ENCODE peak calls at places on chromosomes 13 and 19, in five cellular contexts. T, H, U, C and G are unnamed samples.

GRCh38 chr13:67366533-67366932 is 136.4 kb upstream of the PCDH9 start:
- DNase-seq in T (no peak), H (no peak), U (peak), C (no peak), G (no peak)

GRCh38 chr19:15894359-15894758 is 3.5 kb downstream of the CYP4F2 start:
- DNase-seq in T (no peak), H (no peak), U (no peak), C (no peak), G (no peak)

GRCh38 chr19:13132471-13133166 is 14.6 kb downstream of the NACC1 start:
- DNase-seq in T (peak), H (no peak), U (peak), C (no peak), G (no peak)

GRCh38 chr19:57583521-57584416 is at the start of gene ZIK1:
- DNase-seq in T (peak), H (peak), U (peak), C (peak), G (peak)

GRCh38 chr19:45638930-45639729 is at the start of gene EML2:
- DNase-seq in T (peak), H (peak), U (peak), C (peak), G (no peak)

GRCh38 chr13:60514891-60515290 is 117.9 kb downstream of the TDRD3 start:
- DNase-seq in T (no peak), H (no peak), U (no peak), C (no peak), G (no peak)

GRCh38 chr19:3343619-3344502 is 22.5 kb upstream of the NFIC start:
- DNase-seq in T (no peak), H (no peak), U (peak), C (peak), G (no peak)

GRCh38 chr13:79522583-79522982 is 41.6 kb downstream of the NDFIP2 start:
- DNase-seq in T (no peak), H (no peak), U (peak), C (no peak), G (no peak)

GRCh38 chr13:51739403-51740112 is 64.4 kb downstream of the DHRS12 start:
- DNase-seq in T (no peak), H (no peak), U (no peak), C (no peak), G (no peak)

GRCh38 chr19:13597625-13598024 is 91.3 kb upstream of the CACNA1A start:
- DNase-seq in T (no peak), H (peak), U (peak), C (no peak), G (no peak)

GRCh38 chr19:12828494-12828893 is 5.9 kb downstream of the RTBDN start:
- DNase-seq in T (no peak), H (no peak), U (no peak), C (no peak), G (no peak)

GRCh38 chr19:4213116-4213515 is 16.2 kb upstream of the EBI3 start:
- DNase-seq in T (no peak), H (no peak), U (no peak), C (no peak), G (no peak)

GRCh38 chr19:16328824-16329482 is 4.3 kb downstream of the KLF2 start:
- DNase-seq in T (peak), H (no peak), U (peak), C (no peak), G (no peak)

GRCh38 chr13:107271226-107271625 is 703.3 kb upstream of the ARGLU1 start:
- DNase-seq in T (no peak), H (peak), U (peak), C (no peak), G (no peak)

GRCh38 chr13:29771247-29771646 is 79.2 kb downstream of the UBL3 start:
- DNase-seq in T (no peak), H (no peak), U (peak), C (no peak), G (no peak)

GRCh38 chr13:99542788-99543406 is 41.6 kb downstream of the TM9SF2 start:
- DNase-seq in T (no peak), H (no peak), U (no peak), C (no peak), G (no peak)

GRCh38 chr13:28324181-28324789 is 170.6 kb downstream of the FLT1 start:
- DNase-seq in T (peak), H (peak), U (peak), C (no peak), G (peak)

GRCh38 chr13:97329331-97329730 is 104.6 kb upstream of the RAP2A start:
- DNase-seq in T (no peak), H (no peak), U (no peak), C (no peak), G (no peak)

GRCh38 chr19:32631381-32631780 is 43.6 kb downstream of the ANKRD27 start:
- DNase-seq in T (no peak), H (no peak), U (no peak), C (no peak), G (no peak)

GRCh38 chr19:28430214-28430613 is 782.7 kb downstream of the UQCRFS1 start:
- DNase-seq in T (no peak), H (no peak), U (no peak), C (no peak), G (no peak)

GRCh38 chr19:3162418-3163229 is 15.9 kb upstream of the S1PR4 start:
- DNase-seq in T (no peak), H (no peak), U (no peak), C (no peak), G (no peak)

GRCh38 chr13:79533781-79534400 is 52.9 kb downstream of the NDFIP2 start:
- DNase-seq in T (no peak), H (no peak), U (no peak), C (no peak), G (no peak)

GRCh38 chr19:34712606-34713261 is 21.3 kb upstream of the ZNF181 start:
- DNase-seq in T (peak), H (peak), U (peak), C (no peak), G (no peak)

GRCh38 chr13:41970918-41971317 is 10.0 kb upstream of the VWA8 start:
- DNase-seq in T (no peak), H (no peak), U (no peak), C (no peak), G (no peak)

GRCh38 chr19:10390652-10391286 is 10.4 kb upstream of the TYK2 start:
- DNase-seq in T (peak), H (peak), U (peak), C (peak), G (no peak)

GRCh38 chr19:13163609-13164364 is 13.6 kb downstream of the IER2 start:
- DNase-seq in T (no peak), H (peak), U (peak), C (peak), G (peak)

GRCh38 chr19:13932911-13933393 is 5.3 kb downstream of the PODNL1 start:
- DNase-seq in T (no peak), H (no peak), U (no peak), C (no peak), G (no peak)

GRCh38 chr19:3269972-3270667 is 45.7 kb downstream of the CELF5 start:
- DNase-seq in T (no peak), H (no peak), U (no peak), C (no peak), G (no peak)

GRCh38 chr19:51552996-51553725 is 17.9 kb upstream of the ZNF175 start:
- DNase-seq in T (no peak), H (peak), U (peak), C (peak), G (peak)

GRCh38 chr13:76903544-76904162 is 17.4 kb upstream of the KCTD12 start:
- DNase-seq in T (peak), H (peak), U (peak), C (peak), G (no peak)

GRCh38 chr19:39137131-39137530 is 11.5 kb downstream of the PAK4 start:
- DNase-seq in T (no peak), H (no peak), U (no peak), C (no peak), G (no peak)

GRCh38 chr19:5086232-5086631 is 117.3 kb downstream of the KDM4B start:
- DNase-seq in T (no peak), H (no peak), U (no peak), C (no peak), G (no peak)

GRCh38 chr19:51699170-51699569 is 6.0 kb downstream of the SPACA6 start:
- DNase-seq in T (no peak), H (no peak), U (no peak), C (peak), G (no peak)

GRCh38 chr19:10643968-10644290 is 10.2 kb upstream of the ILF3 start:
- DNase-seq in T (no peak), H (no peak), U (peak), C (no peak), G (no peak)

GRCh38 chr13:25776722-25777121 is 275.1 kb downstream of the SHISA2 start:
- DNase-seq in T (no peak), H (no peak), U (no peak), C (peak), G (no peak)

GRCh38 chr13:25777509-25777908 is 274.3 kb downstream of the SHISA2 start:
- DNase-seq in T (no peak), H (no peak), U (no peak), C (no peak), G (no peak)

GRCh38 chr13:25778302-25778701 is 273.5 kb downstream of the SHISA2 start:
- DNase-seq in T (no peak), H (no peak), U (no peak), C (no peak), G (no peak)

GRCh38 chr13:25775986-25776385 is 275.8 kb downstream of the SHISA2 start:
- DNase-seq in T (no peak), H (peak), U (no peak), C (peak), G (no peak)

DNA sequence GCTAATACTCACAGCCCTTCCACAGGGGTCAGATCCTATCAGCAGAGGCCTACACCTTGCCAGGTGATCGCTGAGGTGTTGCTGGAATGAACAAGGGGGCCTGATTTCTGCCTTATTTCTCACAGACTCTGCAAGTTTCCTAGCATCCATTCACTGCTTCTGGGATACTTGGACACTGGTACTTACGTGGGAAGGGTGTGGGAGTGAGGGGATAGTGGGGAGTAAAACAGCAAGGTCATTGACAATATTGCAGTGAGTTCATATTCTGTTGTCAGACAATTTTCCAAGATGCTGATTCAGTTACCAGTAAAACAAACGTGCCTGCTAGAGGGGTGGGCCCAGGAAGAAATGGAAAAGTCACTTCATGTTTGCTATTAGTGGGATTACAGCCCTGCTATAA is 276.5 kb downstream of the SHISA2 start:
- DNase-seq in T (no peak), H (no peak), U (no peak), C (no peak), G (no peak)
- TF ChIP-seq CTCF in T (no peak), H (no peak), U (no peak), C (no peak), G (no peak)

DNA sequence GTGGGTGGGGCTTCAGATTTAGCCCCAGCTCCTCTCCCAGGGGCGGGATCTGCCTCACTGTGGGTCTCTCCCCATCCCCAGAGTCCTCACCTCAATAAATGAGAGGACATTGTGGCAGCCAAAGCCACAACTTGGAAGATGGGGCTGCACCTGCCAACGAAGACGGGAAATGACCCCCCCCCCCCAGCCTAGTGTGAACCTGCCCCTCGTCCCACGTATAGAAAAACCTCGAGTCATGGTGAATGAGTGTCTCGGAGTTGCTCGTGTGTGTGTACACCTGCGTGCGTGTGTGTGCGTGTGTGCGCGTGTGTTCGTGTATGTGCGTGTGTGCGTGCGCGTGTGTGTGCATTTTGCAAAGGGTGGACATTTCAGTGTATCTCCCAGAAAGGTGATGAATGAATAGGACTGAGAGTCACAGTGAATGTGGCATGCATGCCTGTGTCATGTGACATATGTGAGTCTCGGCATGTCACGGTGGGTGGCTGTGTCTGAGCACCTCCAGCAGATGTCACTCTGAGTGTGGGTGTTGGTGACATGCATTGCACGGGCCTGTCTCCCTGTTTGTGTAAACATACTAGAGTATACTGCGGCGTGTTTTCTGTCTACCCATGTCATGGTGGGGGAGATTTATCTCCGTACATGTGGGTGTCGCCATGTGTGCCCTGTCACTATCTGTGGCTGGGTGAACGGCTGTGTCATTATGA is 1.5 kb upstream of the TRAPPC5 start:
- DNase-seq in T (no peak), H (no peak), U (no peak), C (no peak), G (no peak)
- TF ChIP-seq CTCF in T (no peak), H (no peak), U (no peak), C (no peak), G (no peak)

GRCh38 chr13:40564342-40564997 is 102.0 kb downstream of the FOXO1 start:
- DNase-seq in T (no peak), H (no peak), U (no peak), C (no peak), G (no peak)
- TF ChIP-seq CTCF in T (no peak), H (peak), U (peak), C (no peak), G (no peak)

DNA sequence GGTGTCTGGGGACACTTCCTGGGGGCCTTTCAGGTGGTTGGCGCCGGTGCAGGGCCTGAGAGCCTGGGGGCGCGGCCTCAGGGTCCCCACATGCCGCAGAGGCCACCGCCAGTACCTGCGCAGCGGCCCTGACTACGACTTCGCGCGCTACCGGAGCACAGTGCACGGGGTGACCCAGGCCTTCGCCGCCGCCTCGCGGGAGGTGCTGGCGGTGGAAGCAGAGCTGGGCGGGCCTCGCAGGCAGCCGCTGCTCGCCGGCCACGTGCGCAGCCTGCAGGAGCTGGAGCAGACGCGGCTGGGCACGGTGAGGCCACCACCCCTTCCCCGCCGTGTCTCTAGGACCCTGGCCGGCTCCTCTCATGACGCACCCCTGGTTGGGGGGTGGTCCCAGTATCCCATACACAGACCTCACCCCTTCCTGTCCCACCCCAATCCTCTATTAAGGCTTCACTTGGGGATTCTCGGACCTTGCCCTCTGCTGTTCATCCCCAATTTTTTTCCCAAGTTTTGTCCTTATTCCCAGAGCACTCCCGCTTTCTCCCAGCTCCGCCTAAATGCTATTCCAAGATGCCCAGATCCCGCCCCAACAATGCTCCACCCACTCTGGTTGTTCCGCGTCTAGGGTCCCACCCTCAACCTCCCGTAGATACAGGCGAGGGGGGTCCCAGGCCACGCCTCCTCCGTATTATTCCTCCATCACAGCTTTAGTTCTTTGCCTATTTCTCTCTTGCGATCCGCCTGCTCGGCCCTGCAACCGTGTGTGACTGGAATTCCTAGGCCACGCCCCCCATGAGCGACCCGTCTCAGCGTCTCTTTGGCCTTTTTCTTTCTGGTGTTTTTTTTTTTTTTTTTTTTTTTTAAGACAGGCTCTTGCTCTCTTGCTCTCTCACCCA is 1.0 kb downstream of the REX1BD start:
- DNase-seq in T (peak), H (peak), U (peak), C (peak), G (no peak)
- TF ChIP-seq CTCF in T (no peak), H (peak), U (no peak), C (no peak), G (peak)

GRCh38 chr13:44307844-44308243 is 65.8 kb upstream of the SERP2 start:
- DNase-seq in T (no peak), H (no peak), U (no peak), C (no peak), G (no peak)
- TF ChIP-seq CTCF in T (no peak), H (no peak), U (no peak), C (no peak), G (no peak)

GRCh38 chr13:87680298-87680697 is 9.1 kb downstream of the SLITRK5 start:
- DNase-seq in T (no peak), H (no peak), U (peak), C (no peak), G (no peak)
- TF ChIP-seq CTCF in T (no peak), H (peak), U (peak), C (no peak), G (peak)

DNA sequence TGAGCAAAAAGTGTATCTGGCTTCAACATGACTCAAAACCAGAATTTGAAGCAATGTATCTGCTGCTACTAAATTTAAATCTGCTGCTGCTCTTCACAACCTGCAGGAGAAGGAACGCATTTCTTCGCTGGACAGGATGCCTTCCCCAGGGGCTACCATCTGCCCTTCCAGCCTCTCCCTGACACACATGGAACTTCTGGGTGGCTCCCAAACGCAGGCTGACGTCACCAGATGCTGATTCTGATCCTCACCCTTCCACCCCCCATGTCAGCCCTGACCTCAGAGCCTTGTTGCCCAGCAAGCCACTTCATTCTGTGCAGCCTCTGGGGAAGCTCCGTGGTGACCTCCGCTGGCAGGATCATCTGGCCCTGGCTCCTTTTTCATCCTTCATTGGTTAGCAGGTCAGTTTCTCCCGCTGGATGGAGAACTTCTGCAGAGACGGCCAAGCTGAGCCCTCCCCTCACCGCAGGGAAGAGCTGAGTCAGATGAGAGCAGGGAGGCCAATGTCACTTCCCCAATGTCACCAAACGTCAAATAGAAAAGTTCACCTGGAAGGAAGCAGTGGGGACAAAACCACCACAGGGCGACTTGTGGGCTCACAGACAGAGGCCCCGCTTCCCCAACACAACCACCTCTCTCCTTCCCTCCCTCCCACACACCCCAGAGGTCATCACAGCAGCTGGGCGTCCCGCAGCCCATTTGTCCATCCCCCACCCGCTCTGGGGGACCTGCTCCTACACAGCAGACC is 14.0 kb upstream of the RAB20 start:
- DNase-seq in T (no peak), H (no peak), U (no peak), C (no peak), G (no peak)
- TF ChIP-seq CTCF in T (no peak), H (no peak), U (no peak), C (no peak), G (no peak)

DNA sequence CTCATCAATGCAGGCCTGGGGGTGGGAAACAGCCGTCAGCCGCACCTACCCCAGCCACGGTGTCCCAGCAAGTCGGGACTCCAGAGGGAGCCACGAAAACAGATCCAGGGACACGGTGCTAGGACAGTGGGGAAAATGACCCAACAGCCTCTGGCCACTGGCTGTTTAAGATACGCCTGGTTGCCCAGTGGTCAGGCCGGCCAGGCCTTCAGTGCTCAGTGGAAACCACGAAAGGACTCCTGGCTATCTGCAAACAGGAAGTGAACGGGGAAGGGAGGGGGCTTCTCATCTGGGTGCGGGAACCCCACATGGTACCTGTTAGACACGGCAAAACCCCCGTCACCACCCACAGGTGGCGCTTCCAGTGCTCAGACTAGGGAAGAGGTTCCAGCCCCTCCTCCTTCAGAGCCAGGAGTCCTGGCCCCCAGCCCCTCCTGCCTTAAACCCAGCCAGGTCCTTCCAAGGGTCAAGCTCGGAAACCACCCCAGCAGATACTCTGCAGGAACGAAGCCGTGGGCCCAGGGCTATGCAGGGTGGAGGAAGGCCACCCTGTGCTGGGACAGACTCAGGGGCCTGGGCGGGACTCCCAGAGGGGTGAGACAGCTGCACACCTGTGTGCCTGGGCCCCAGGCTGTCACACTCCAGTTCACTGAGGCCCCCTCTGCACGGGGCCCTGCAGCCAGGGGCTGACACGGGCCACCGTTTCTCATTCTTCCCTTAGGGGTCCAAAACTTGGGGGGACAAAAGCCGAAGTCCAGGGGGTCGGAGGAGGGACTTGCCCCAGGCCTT is 4.5 kb downstream of the PPP1R12C start:
- DNase-seq in T (no peak), H (no peak), U (no peak), C (no peak), G (no peak)
- TF ChIP-seq CTCF in T (no peak), H (no peak), U (no peak), C (no peak), G (no peak)

GRCh38 chr19:20247016-20247683 is 80.1 kb downstream of the ZNF486 start:
- DNase-seq in T (no peak), H (peak), U (no peak), C (no peak), G (no peak)
- TF ChIP-seq CTCF in T (no peak), H (peak), U (peak), C (no peak), G (peak)

GRCh38 chr19:617551-618246 is 15.6 kb downstream of the POLRMT start:
- DNase-seq in T (no peak), H (no peak), U (no peak), C (no peak), G (no peak)
- TF ChIP-seq CTCF in T (no peak), H (no peak), U (no peak), C (no peak), G (no peak)